ENCODE peak calls at places on chromosomes 6 and 20, in ten cellular contexts. S, Q, R, T, Y, U, N, E, W and P are unnamed samples. For H3K9me3, the result is how much of the 10 kb centered on the place peaks cover.

GRCh38 chr20:62427172-62428007 is at the start of gene RBBP8NL:
- DNase-seq in R (no peak), E (no peak), N (no peak), T (peak), Y (no peak), S (no peak), U (peak), W (peak), Q (no peak), P (no peak)

GRCh38 chr6:84825461-84825860 is 61.1 kb upstream of the TBX18 start:
- DNase-seq in U (no peak), R (no peak), T (no peak), W (no peak), Q (no peak), N (no peak), S (no peak), E (peak), Y (no peak), P (no peak)

GRCh38 chr6:17851720-17852161 is 135.7 kb downstream of the KIF13A start:
- DNase-seq in R (no peak), U (no peak), S (no peak), Q (no peak), E (peak), Y (no peak), W (no peak), N (no peak), T (no peak), P (no peak)

GRCh38 chr6:42250509-42250908 is 32.8 kb upstream of the MRPS10 start:
- DNase-seq in Y (no peak), S (no peak), Q (no peak), E (no peak), U (no peak), W (no peak), R (no peak), T (no peak), N (no peak), P (no peak)

GRCh38 chr6:125749864-125750691 is 646 bp downstream of the HEY2 start:
- DNase-seq in E (no peak), Y (peak), U (no peak), T (no peak), W (peak), N (peak), S (peak), R (no peak), Q (no peak), P (no peak)

GRCh38 chr6:14294270-14294951 is 176.8 kb downstream of the CD83 start:
- DNase-seq in U (no peak), R (no peak), Q (no peak), T (no peak), E (no peak), N (no peak), W (no peak), S (no peak), Y (no peak), P (no peak)

GRCh38 chr6:20266851-20267608 is 54.8 kb upstream of the MBOAT1 start:
- DNase-seq in W (no peak), R (no peak), Q (no peak), U (no peak), N (no peak), S (no peak), T (no peak), Y (no peak), E (peak), P (no peak)

GRCh38 chr6:150078788-150079187 is 9.9 kb upstream of the ULBP3 start:
- DNase-seq in U (no peak), Y (no peak), N (no peak), R (no peak), T (no peak), E (peak), S (no peak), W (no peak), Q (no peak), P (no peak)

GRCh38 chr6:20341564-20341963 is 60.1 kb upstream of the E2F3 start:
- DNase-seq in R (no peak), Q (no peak), Y (no peak), E (no peak), N (no peak), U (no peak), S (no peak), W (no peak), T (no peak), P (no peak)

GRCh38 chr6:160393966-160394653 is 45.9 kb downstream of the SLC22A3 start:
- DNase-seq in N (no peak), E (no peak), Q (no peak), Y (no peak), U (peak), R (no peak), S (no peak), W (peak), T (no peak), P (no peak)

GRCh38 chr20:5680227-5680626 is 70.0 kb upstream of the SHLD1 start:
- DNase-seq in S (no peak), W (no peak), Q (no peak), R (no peak), T (no peak), U (no peak), N (no peak), E (no peak), Y (no peak), P (no peak)

GRCh38 chr6:34205466-34205865 is 31.2 kb upstream of the HMGA1 start:
- DNase-seq in Y (no peak), E (no peak), S (no peak), Q (no peak), R (no peak), T (no peak), N (no peak), W (peak), U (no peak), P (no peak)

DNA sequence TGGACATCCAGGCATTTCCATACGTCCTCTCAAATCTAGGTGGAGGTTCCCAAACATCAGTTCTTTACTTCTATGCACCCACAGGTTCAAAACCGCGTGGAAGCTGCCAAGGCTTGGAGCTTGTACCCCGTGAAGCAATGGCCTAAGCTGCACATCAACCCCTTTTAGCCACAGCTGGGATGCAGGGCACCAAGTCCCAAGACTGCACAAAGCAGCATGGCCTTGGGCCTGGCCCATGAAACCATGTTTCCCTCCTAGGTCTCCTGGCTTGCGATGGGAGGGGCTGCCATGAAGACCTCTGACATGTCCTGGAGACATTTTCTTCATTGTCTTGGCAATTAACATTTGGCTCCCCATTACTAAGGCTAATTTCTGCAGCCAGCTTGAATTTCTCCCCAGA is 88.9 kb upstream of the CBLN4 start:
- DNase-seq in E (no peak), Y (no peak), U (no peak), W (no peak), N (no peak), Q (no peak), T (no peak), R (no peak), S (no peak), P (no peak)
- H3K9me3 ChIP-seq in E (under half), Y (under half), U (under half), W (half or more), N (under half), Q (under half), T (under half), R (under half), S (under half), P (under half)

DNA sequence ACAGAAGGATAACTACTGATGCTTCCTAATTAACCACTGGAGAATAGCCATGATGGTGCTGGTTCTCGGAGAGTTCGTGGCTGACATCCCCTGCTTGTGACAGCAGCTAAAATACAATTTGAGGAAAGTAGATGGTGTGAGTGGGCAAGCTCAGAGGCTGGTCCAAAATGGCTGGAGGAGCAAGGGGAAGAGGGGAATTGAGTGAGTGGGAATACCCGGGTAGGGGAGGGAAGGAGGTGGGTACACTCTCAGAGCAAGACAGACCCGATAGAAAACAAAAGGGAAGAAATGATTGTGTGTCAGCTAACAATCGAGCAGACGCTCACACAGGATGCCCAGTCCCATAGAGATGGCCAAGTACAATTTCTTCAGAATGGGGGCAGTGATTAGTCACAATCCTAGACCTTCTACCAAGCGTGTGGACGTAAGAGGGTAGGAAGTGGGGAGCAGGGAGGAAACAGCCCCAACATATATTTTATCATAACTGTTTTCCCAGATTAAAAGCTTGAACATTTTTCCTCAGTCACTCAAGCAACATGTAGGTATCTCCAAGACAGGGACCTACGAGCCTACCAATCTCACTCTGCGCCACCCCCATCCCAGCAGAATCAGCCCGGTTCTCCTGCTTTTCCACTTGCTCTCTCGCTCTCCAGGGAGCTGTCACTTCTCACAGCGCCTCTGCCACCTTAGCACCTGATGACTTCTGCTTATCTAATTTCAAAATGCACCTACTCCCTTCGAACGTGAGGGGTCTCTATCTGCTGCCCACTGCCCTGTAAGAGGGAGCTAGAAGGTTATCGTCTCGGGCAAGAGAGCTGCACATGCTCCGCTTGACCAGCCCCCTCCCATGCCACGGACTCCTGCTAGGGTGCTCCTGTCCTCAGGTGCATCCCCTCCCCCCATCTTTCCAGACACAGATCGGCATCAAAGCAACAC is 26.2 kb downstream of the RIPOR2 start:
- DNase-seq in T (no peak), Y (no peak), Q (no peak), E (no peak), N (no peak), U (no peak), W (peak), S (no peak), R (no peak), P (no peak)
- H3K27ac ChIP-seq in T (no peak), Y (peak), Q (peak), E (no peak), N (peak), U (peak), W (no peak), S (peak), R (peak), P (peak)

DNA sequence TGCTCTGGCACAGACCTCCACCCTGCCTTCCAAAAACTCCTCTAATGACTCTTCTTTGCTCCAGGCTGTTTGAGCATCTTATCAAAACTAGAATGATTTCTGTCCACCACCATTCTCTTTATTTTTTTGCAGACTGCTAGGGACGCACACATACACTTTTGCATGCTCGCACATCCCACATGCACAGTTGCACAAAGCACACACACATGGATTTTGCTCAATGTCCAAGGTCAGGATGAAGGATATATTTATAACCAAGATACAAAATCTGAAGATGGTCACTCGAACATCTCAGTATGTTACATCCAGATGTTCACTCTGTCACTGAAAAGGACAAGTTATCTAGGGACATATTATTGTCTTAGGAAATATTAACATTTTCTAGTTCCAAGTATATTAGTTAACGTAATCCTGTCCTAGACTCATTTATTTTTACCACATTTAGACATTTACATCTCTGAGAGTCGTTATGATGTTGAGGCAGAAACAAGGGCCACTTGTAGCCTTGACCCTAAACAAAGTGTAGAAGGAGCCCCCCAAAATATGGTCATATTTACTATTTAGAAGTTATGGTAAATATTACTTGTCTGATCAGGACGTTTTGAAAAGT is 3.4 kb upstream of the SIM1 start:
- DNase-seq in Q (no peak), R (no peak), U (no peak), S (no peak), N (no peak), W (no peak), Y (no peak), E (no peak), T (no peak), P (no peak)
- H3K4me3 ChIP-seq in Q (no peak), R (no peak), U (no peak), S (no peak), N (no peak), W (no peak), Y (no peak), E (no peak), T (no peak), P (no peak)

DNA sequence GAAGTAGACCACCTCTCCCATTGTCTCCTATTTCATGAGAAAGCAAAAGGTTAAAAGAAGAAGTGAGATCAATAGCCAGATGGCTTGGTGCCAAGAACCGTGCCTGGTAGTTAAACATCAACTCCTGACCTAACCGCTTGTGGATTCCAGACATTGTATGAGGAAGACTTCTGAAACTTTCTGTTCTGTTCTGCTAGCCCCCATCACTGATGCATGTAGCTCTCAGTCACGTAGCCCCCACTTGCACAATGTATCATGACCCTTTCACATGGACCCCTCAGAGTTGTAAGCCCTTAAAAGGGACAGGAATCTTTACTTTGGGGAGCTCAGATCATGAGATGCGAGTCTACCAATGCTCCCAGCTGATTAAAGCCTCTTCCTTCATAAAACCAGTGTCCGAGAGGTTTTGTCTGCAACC is 301.2 kb downstream of the RNGTT start:
- DNase-seq in T (no peak), Y (no peak), E (no peak), N (no peak), R (no peak), U (peak), W (no peak), S (no peak), Q (no peak), P (no peak)
- H3K9me3 ChIP-seq in T (under half), Y (under half), E (under half), N (half or more), R (under half), U (under half), W (half or more), S (under half), Q (under half), P (under half)

GRCh38 chr6:143007626-143008025 is 53.1 kb upstream of the AIG1 start:
- DNase-seq in N (no peak), R (no peak), W (no peak), T (no peak), S (no peak), Y (no peak), Q (no peak), U (no peak), E (no peak), P (no peak)
- H3K27ac ChIP-seq in N (no peak), R (no peak), W (no peak), T (no peak), S (no peak), Y (no peak), Q (no peak), U (no peak), E (no peak), P (peak)

GRCh38 chr6:25041676-25042598 is 106.2 kb upstream of the RIPOR2 start:
- DNase-seq in W (peak), T (no peak), N (no peak), S (no peak), E (no peak), R (peak), Q (no peak), Y (no peak), U (no peak), P (no peak)
- H3K4me3 ChIP-seq in W (no peak), T (no peak), N (no peak), S (no peak), E (no peak), R (peak), Q (no peak), Y (no peak), U (no peak), P (peak)

GRCh38 chr6:2850480-2851150 is 9.0 kb upstream of the SERPINB1 start:
- DNase-seq in S (no peak), E (peak), Y (no peak), U (no peak), R (no peak), N (no peak), Q (no peak), T (no peak), W (no peak), P (no peak)
- H3K9me3 ChIP-seq in S (under half), E (under half), Y (under half), U (under half), R (under half), N (under half), Q (under half), T (under half), W (under half), P (under half)

GRCh38 chr20:50629675-50630055 is 61.7 kb downstream of the RIPOR3 start:
- DNase-seq in U (no peak), Q (no peak), R (no peak), E (no peak), W (no peak), N (no peak), T (no peak), S (no peak), Y (no peak), P (no peak)
- H3K27ac ChIP-seq in U (no peak), Q (peak), R (no peak), E (no peak), W (no peak), N (peak), T (no peak), S (no peak), Y (no peak), P (no peak)